ENCODE peak calls at places on chromosomes 1 and 21, in five cellular contexts. P is SK-N-SH, T is OCI-LY7, I is omental fat pad, F is kidney epithelial cell. Y is an unnamed sample.

GRCh38 chr1:3403388-3404179 is 50.9 kb upstream of the ARHGEF16 start:
- DNase-seq in I (no peak), F (no peak), T (peak), P (no peak), Y (no peak)

GRCh38 chr1:40389871-40390560 is 16.5 kb downstream of the SMAP2 start:
- DNase-seq in P (no peak), T (no peak), I (no peak), F (no peak), Y (no peak)

GRCh38 chr21:34813266-34813886 is 144.6 kb downstream of the CLIC6 start:
- DNase-seq in F (no peak), I (no peak), P (no peak), T (no peak), Y (no peak)

GRCh38 chr1:153577138-153577537 is 11.5 kb upstream of the S100A2 start:
- DNase-seq in I (no peak), P (no peak), T (no peak), F (no peak), Y (no peak)

GRCh38 chr1:116537439-116537838 is 33.4 kb downstream of the CD58 start:
- DNase-seq in I (no peak), P (no peak), F (no peak), T (no peak), Y (no peak)

GRCh38 chr1:100462291-100463040 is 75.5 kb upstream of the GPR88 start:
- DNase-seq in I (no peak), F (no peak), T (no peak), P (no peak), Y (no peak)

GRCh38 chr21:46324390-46325072 is 575 bp downstream of the PCNT start:
- DNase-seq in T (peak), P (peak), F (no peak), I (peak), Y (peak)

GRCh38 chr1:55813619-55814018 is 598.5 kb upstream of the USP24 start:
- DNase-seq in T (no peak), P (no peak), F (no peak), I (no peak), Y (no peak)

GRCh38 chr21:36769051-36769867 is 70.3 kb downstream of the SIM2 start:
- DNase-seq in T (no peak), F (no peak), I (no peak), P (no peak), Y (no peak)

GRCh38 chr1:28341591-28341990 is 12.8 kb downstream of the MED18 start:
- DNase-seq in F (no peak), T (no peak), I (no peak), P (no peak), Y (no peak)

GRCh38 chr1:33864460-33865389 is 846 bp downstream of the HMGB4 start:
- DNase-seq in I (no peak), P (no peak), F (no peak), T (no peak), Y (no peak)

GRCh38 chr1:25012966-25013962 is 83.2 kb upstream of the RUNX3 start:
- DNase-seq in T (no peak), I (no peak), F (no peak), P (no peak), Y (no peak)

GRCh38 chr1:160795951-160796383 is at the start of gene LY9:
- DNase-seq in I (no peak), P (no peak), T (peak), F (no peak), Y (peak)

GRCh38 chr1:155113450-155113985 is 14.2 kb upstream of the EFNA1 start:
- DNase-seq in P (no peak), T (no peak), I (no peak), F (no peak), Y (no peak)

GRCh38 chr1:216350186-216350585 is 73.1 kb downstream of the USH2A start:
- DNase-seq in I (no peak), P (no peak), F (no peak), T (no peak), Y (no peak)

GRCh38 chr1:1225238-1225845 is 6.5 kb downstream of the SDF4 start:
- DNase-seq in P (no peak), T (no peak), F (no peak), I (no peak), Y (no peak)

GRCh38 chr1:244599937-244600350 is 53.0 kb upstream of the DESI2 start:
- DNase-seq in F (peak), P (no peak), T (no peak), I (no peak), Y (peak)

GRCh38 chr1:109543283-109543987 is 3.8 kb downstream of the GPR61 start:
- DNase-seq in T (no peak), I (no peak), P (no peak), F (no peak), Y (peak)

GRCh38 chr1:17984510-17985085 is 123.0 kb upstream of the IGSF21 start:
- DNase-seq in P (peak), F (no peak), I (no peak), T (peak), Y (peak)

GRCh38 chr21:43012596-43012995 is 38.2 kb downstream of the PKNOX1 start:
- DNase-seq in T (no peak), I (no peak), P (no peak), F (no peak), Y (no peak)

GRCh38 chr1:89198500-89199072 is at the start of gene GBP4:
- DNase-seq in P (no peak), I (no peak), F (peak), T (no peak), Y (peak)

GRCh38 chr1:189921613-189922012 is 556.1 kb downstream of the BRINP3 start:
- DNase-seq in P (no peak), F (no peak), T (no peak), I (no peak), Y (no peak)

GRCh38 chr1:225519166-225519863 is 91.5 kb upstream of the LBR start:
- DNase-seq in F (no peak), T (no peak), I (no peak), P (no peak), Y (no peak)

GRCh38 chr1:37811027-37811655 is 3.1 kb upstream of the YRDC start:
- DNase-seq in F (no peak), P (peak), T (peak), I (no peak), Y (peak)

GRCh38 chr1:6108937-6109636 is 63.4 kb downstream of the KCNAB2 start:
- DNase-seq in I (no peak), F (peak), T (peak), P (peak), Y (peak)

DNA sequence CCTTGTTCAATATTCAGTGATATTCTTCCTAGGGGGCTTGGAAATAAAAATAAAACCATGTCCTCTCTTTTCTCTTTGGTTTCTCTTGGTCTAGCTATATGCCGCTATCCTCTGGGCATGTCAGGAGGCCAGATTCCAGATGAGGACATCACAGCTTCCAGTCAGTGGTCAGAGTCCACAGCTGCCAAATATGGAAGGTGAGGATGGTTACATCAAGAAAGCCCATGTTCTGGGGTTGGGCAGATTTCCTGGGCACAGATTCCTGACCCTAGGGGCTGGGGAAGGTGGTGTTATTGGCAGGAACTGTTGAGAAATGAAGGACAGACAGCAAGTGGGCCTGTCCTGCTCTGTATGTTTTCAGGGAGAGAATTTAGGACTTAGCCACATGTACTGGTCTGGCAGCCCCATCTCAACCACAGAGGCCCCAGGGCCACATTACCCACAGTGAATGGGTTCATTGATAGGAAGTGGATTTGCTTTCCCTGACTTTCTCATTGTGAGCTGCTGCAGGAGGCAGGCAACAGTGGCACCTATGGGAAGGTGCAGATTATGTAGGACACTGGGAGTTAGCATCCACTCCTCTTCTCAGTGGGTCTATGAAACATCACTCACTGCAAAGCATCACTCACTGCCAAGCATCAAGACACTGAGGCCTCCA is 37.4 kb upstream of the HSD17B7 start:
- DNase-seq in F (no peak), I (no peak), T (no peak), P (no peak), Y (no peak)
- TF ChIP-seq CTCF in F (no peak), I (no peak), T (no peak), P (no peak), Y (peak)

GRCh38 chr1:222711319-222712252 is 705 bp downstream of the AIDA start:
- DNase-seq in T (peak), F (peak), P (peak), I (no peak), Y (peak)

GRCh38 chr1:222704260-222704659 is 8.0 kb downstream of the AIDA start:
- DNase-seq in F (no peak), I (no peak), T (no peak), P (no peak), Y (no peak)

GRCh38 chr1:222702210-222702609 is 10.1 kb downstream of the AIDA start:
- DNase-seq in P (no peak), T (no peak), I (no peak), F (no peak), Y (no peak)

GRCh38 chr1:222709700-222710153 is 2.6 kb downstream of the AIDA start:
- DNase-seq in I (no peak), T (no peak), P (peak), F (no peak), Y (no peak)

DNA sequence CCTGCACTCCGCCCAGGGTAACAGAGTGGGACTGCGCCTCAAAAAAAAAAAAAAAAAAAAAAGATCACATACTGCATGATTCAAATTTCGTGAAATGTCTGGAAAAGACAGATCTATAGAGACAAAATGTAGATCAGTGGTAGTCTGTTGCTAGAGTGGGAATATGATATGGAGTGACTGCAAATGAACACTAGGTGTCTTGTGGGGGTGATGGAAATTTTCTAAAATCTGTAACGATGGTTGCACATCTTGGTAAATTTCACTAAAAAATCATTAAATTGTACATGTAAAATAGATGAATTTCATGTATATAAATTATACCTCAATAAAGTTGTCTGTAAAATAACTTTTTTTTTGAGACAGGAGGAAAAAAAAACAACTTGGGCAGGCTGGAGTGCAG is 5.5 kb downstream of the AIDA start:
- DNase-seq in F (no peak), P (no peak), T (no peak), I (no peak), Y (no peak)
- TF ChIP-seq CTCF in F (no peak), P (peak), T (peak), I (no peak), Y (no peak)

GRCh38 chr21:25863747-25864146 is 129.0 kb downstream of the GABPA start:
- DNase-seq in F (no peak), T (no peak), P (no peak), I (no peak), Y (no peak)

GRCh38 chr21:25859264-25859931 is 124.6 kb downstream of the GABPA start:
- DNase-seq in F (no peak), T (no peak), P (no peak), I (no peak), Y (no peak)

GRCh38 chr21:25863031-25863430 is 128.3 kb downstream of the GABPA start:
- DNase-seq in P (no peak), T (no peak), F (no peak), I (no peak), Y (no peak)

GRCh38 chr21:25862112-25862511 is 127.3 kb downstream of the GABPA start:
- DNase-seq in F (no peak), T (no peak), P (no peak), I (no peak), Y (no peak)

DNA sequence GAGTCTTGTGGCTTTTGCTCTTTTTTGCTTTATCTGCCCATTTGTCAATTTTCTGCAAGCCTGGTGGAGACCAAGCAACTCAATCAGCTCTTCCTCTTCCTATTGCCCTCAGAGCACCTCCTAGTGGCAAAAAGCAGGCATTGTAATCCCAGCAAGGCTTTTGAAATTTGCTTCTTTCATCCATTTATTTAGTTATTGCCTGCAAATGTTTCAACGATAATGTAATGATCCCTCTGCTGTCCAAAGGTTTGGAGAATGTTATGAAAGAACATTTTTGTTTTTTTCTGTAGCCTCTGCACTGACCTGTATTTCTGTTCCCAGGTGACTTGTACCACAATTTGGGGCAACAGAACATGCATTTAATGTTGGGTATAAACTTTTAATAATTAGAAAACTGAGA is 127.8 kb downstream of the GABPA start:
- DNase-seq in P (no peak), I (no peak), F (no peak), T (peak), Y (peak)
- TF ChIP-seq CTCF in P (peak), I (no peak), F (peak), T (peak), Y (peak)

GRCh38 chr1:59057801-59058200 is 239.1 kb upstream of the FGGY start:
- DNase-seq in F (no peak), P (no peak), T (no peak), I (no peak), Y (no peak)

GRCh38 chr1:59054172-59054571 is 242.7 kb upstream of the FGGY start:
- DNase-seq in T (no peak), F (no peak), P (no peak), I (no peak), Y (no peak)

GRCh38 chr1:59055908-59056719 is 240.8 kb upstream of the FGGY start:
- DNase-seq in I (no peak), P (peak), T (no peak), F (no peak), Y (no peak)

GRCh38 chr1:59058681-59059441 is 238.0 kb upstream of the FGGY start:
- DNase-seq in I (no peak), T (no peak), P (no peak), F (no peak), Y (no peak)

GRCh38 chr1:59057211-59057694 is 239.6 kb upstream of the FGGY start:
- DNase-seq in F (peak), T (no peak), P (peak), I (peak), Y (no peak)
- TF ChIP-seq CTCF in F (no peak), T (no peak), P (no peak), I (no peak), Y (no peak)

Y was measured in GM10248.